ENCODE peak calls at places on chromosomes 3 and 15, in four cellular contexts. Y is Panc1, H is lung, S is AG09319. P is an unnamed sample.

GRCh38 chr15:33132722-33133345 is 61.7 kb downstream of the FMN1 start:
- DNase-seq in Y (peak; percentile 38), H (peak; percentile 42), S (no peak), P (no peak)

GRCh38 chr15:58690703-58691102 is 58.8 kb downstream of the ADAM10 start:
- DNase-seq in Y (no peak), H (no peak), S (no peak), P (no peak)

GRCh38 chr15:68414591-68414990 is 17.4 kb downstream of the ITGA11 start:
- DNase-seq in Y (no peak), H (no peak), S (no peak), P (peak; percentile 65)

GRCh38 chr3:48832691-48833090 is 15.0 kb downstream of the PRKAR2A start:
- DNase-seq in Y (no peak), H (no peak), S (no peak), P (no peak)

GRCh38 chr15:80343610-80344009 is 60.6 kb upstream of the ARNT2 start:
- DNase-seq in Y (no peak), H (peak; percentile 60), S (no peak), P (no peak)

GRCh38 chr3:187314176-187314575 is 22.6 kb upstream of the MASP1 start:
- DNase-seq in Y (no peak), H (no peak), S (no peak), P (no peak)

GRCh38 chr3:83500422-83500821 is 1458.4 kb upstream of the CADM2 start:
- DNase-seq in Y (no peak), H (no peak), S (no peak), P (no peak)

GRCh38 chr15:85831415-85832113 is 36.8 kb upstream of the KLHL25 start:
- DNase-seq in Y (no peak), H (peak; percentile 41), S (peak; percentile 22), P (no peak)

GRCh38 chr3:174949523-174949922 is 90.4 kb downstream of the NAALADL2 start:
- DNase-seq in Y (no peak), H (no peak), S (peak; percentile 91), P (no peak)

GRCh38 chr15:34708422-34708821 is 46.4 kb downstream of the GJD2 start:
- DNase-seq in Y (peak; percentile 28), H (no peak), S (peak; percentile 27), P (no peak)

GRCh38 chr3:66499881-66500574 is 794 bp downstream of the LRIG1 start:
- DNase-seq in Y (no peak), H (peak; percentile 54), S (no peak), P (no peak)

GRCh38 chr3:53274938-53275666 is 19.3 kb upstream of the TKT start:
- DNase-seq in Y (no peak), H (no peak), S (no peak), P (no peak)

GRCh38 chr15:93485438-93485837 is 396.4 kb upstream of the RGMA start:
- DNase-seq in Y (no peak), H (no peak), S (no peak), P (no peak)

GRCh38 chr3:119700269-119700919 is 2.4 kb upstream of the CFAP91 start:
- DNase-seq in Y (no peak), H (peak; percentile 41), S (no peak), P (no peak)

GRCh38 chr15:68279779-68280745 is 2.5 kb downstream of the FEM1B start:
- DNase-seq in Y (no peak), H (no peak), S (no peak), P (no peak)

GRCh38 chr3:18442743-18443669 is 17.9 kb upstream of the SATB1 start:
- DNase-seq in Y (no peak), H (no peak), S (no peak), P (no peak)

GRCh38 chr3:109228391-109229080 is 87.8 kb downstream of the DPPA2 start:
- DNase-seq in Y (no peak), H (no peak), S (no peak), P (no peak)

GRCh38 chr3:109224333-109224732 is 87.8 kb downstream of the C3orf85 start:
- DNase-seq in Y (no peak), H (no peak), S (no peak), P (no peak)
- TF ChIP-seq CTCF in Y (peak; percentile 69), H (no peak), S (no peak), P (no peak)

GRCh38 chr3:11507719-11508118 is 136.0 kb downstream of the VGLL4 start:
- DNase-seq in Y (no peak), H (no peak), S (no peak), P (no peak)

GRCh38 chr3:11510001-11510760 is 133.5 kb downstream of the VGLL4 start:
- DNase-seq in Y (no peak), H (no peak), S (no peak), P (no peak)

GRCh38 chr3:11513817-11514135 is 129.9 kb downstream of the VGLL4 start:
- DNase-seq in Y (no peak), H (no peak), S (no peak), P (no peak)

GRCh38 chr3:11508346-11509174 is 135.2 kb downstream of the VGLL4 start:
- DNase-seq in Y (no peak), H (no peak), S (no peak), P (no peak)

DNA sequence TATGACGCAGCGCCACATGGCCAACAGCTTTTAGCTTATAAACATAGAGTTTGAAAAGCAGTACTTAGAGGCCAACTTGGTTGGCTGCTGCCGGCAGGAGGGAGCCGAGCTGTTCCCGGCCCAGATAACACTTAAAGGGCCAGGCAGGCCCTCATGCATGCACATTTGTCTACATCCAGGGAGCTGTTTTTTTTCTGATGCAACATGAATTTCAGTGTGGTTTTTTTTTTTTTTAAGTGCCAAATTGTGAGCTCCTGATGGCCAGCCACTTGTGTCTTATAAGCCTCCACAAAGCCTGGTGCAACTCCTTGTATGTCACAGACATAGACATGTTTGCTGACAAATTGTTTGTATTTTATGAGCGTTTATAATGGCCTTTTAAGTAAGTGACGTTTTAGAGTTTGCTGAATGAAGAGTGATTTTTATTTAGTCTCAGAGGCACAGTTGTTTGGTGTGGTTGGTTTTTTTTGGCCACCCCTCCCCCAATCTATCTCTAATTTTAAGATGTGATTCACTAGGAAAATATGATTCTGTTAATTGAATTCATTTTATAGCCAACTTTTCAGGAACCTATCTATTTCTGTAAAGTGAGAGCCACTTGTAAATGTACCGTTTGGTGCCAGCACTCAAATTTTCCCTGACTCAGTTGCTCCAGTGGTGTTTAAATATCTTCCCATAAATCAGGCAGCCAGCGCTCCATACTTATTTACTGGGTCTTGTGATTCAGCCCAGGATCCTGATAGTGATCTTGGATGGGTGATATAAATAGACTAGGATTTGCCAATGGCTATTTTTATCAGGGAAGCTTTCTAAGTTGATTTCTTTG is 134.3 kb downstream of the VGLL4 start:
- DNase-seq in Y (no peak), H (peak; percentile 52), S (peak; percentile 83), P (no peak)
- TF ChIP-seq CTCF in Y (no peak), H (no peak), S (peak; percentile 31), P (peak; percentile 35)

DNA sequence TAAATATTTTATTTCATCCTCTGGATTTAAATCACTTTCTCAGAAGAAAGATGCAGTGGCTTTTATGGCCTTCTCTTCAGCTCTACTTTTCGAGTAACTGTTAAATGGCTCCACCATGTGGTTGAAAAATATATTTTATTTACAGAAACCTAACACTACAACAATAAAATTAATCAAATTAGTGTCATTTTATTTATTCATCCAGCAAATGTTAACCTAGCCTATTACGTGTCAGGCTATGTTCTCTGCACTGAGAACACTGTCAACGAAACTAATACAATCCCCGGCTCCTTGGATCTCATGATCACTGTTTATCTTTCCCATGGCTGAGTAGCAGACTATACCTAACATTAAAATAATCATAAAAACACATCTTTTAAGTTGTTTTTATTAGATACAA is 148.0 kb upstream of the OSTN start:
- DNase-seq in Y (no peak), H (no peak), S (no peak), P (no peak)
- TF ChIP-seq CTCF in Y (peak; percentile 68), H (no peak), S (peak; percentile 28), P (peak; percentile 68)

GRCh38 chr3:29880809-29881208 is 599.9 kb downstream of the RBMS3 start:
- DNase-seq in Y (no peak), H (no peak), S (no peak), P (no peak)
- TF ChIP-seq CTCF in Y (no peak), H (no peak), S (no peak), P (no peak)

DNA sequence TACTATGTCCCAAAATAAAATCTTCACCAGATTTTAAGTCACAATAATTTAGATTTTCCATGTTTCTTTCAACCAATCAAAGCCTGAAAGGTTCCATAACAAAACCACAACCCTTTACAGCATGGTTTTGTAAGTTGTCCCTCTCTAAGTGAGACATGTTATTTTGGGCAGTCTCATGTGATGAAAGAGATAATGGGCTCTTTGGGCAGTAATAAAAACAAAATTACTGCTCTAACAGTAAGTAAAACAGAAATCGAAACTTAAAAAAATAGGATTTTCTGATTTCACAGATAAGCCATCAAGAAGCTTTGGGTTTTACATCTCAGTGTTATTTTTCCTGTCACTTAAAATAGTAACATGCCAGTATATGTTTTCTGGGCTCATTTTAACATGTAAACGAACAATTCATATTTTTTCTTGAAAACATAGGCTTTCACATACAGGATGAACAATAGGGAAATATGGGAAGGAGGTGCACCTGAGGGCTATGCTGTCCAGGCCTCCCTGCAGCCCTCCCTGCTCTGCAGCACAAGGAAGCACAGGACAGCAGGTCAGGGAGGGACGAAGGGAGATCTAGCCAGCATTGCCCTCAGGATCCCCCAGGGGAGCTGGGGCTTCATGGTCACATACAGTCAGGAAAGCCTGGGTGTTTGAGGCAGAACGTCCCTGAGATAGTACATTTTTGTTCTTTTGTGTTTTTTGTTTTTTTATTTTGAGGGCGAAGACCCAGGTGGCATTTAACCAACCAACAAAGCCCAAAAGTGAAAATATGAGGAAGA is 157.4 kb downstream of the SHOX2 start:
- DNase-seq in Y (no peak), H (no peak), S (no peak), P (no peak)
- TF ChIP-seq CTCF in Y (no peak), H (no peak), S (no peak), P (no peak)

GRCh38 chr15:61828008-61828407 is 232.2 kb downstream of the VPS13C start:
- DNase-seq in Y (no peak), H (no peak), S (no peak), P (peak; percentile 51)
- TF ChIP-seq CTCF in Y (peak; percentile 22), H (no peak), S (no peak), P (no peak)

GRCh38 chr15:73633111-73633990 is at the start of gene NPTN:
- DNase-seq in Y (peak; percentile 76), H (peak; percentile 98), S (peak; percentile 93), P (peak; percentile 100)
- TF ChIP-seq CTCF in Y (no peak), H (no peak), S (no peak), P (peak; percentile 15)